ENCODE peak calls at places on chromosomes 7 and 10, in ten cellular contexts. L is adipocyte, E is transverse colon, Y is mucosa of descending colon, J is NCI-H2171 treated with DMSO at 0.1 percent for 48 hours, M is AG10803, F is ELF-1, A is MCF 10A, T is aorta, W is Right ventricle myocardium inferior. Q is an unnamed sample.

GRCh38 chr10:114073787-114074186 is 30.1 kb downstream of the ADRB1 start:
- DNase-seq in L (no peak), E (no peak), Y (no peak), J (no peak), M (no peak), F (no peak), A (no peak), T (no peak), W (no peak), Q (no peak)

GRCh38 chr10:69802424-69803161 is 887 bp downstream of the COL13A1 start:
- DNase-seq in L (peak), E (no peak), Y (peak), J (no peak), M (peak), F (peak), A (peak), T (peak), W (no peak), Q (no peak)

GRCh38 chr10:84825330-84825729 is 496.9 kb downstream of the CCSER2 start:
- DNase-seq in L (peak), E (no peak), Y (no peak), J (peak), M (peak), F (peak), A (peak), T (no peak), W (no peak), Q (peak)

GRCh38 chr10:29740981-29741545 is 106.3 kb upstream of the SVIL start:
- DNase-seq in L (no peak), E (no peak), Y (no peak), J (no peak), M (peak), F (no peak), A (no peak), T (no peak), W (no peak), Q (no peak)

GRCh38 chr10:130982802-130983201 is 328.7 kb downstream of the TCERG1L start:
- DNase-seq in L (no peak), E (no peak), Y (no peak), J (no peak), M (no peak), F (no peak), A (no peak), T (no peak), W (no peak), Q (no peak)

GRCh38 chr10:62302760-62303159 is 34.1 kb upstream of the RTKN2 start:
- DNase-seq in L (no peak), E (no peak), Y (no peak), J (no peak), M (no peak), F (no peak), A (no peak), T (no peak), W (no peak), Q (no peak)

GRCh38 chr10:84551437-84552120 is 223.2 kb downstream of the CCSER2 start:
- DNase-seq in L (no peak), E (no peak), Y (no peak), J (no peak), M (no peak), F (no peak), A (no peak), T (no peak), W (no peak), Q (no peak)

GRCh38 chr7:148058092-148058491 is 532.5 kb upstream of the C7orf33 start:
- DNase-seq in L (no peak), E (no peak), Y (no peak), J (peak), M (no peak), F (no peak), A (no peak), T (no peak), W (no peak), Q (no peak)

GRCh38 chr7:151327659-151328058 is 14.0 kb upstream of the NUB1 start:
- DNase-seq in L (no peak), E (no peak), Y (no peak), J (no peak), M (no peak), F (no peak), A (peak), T (no peak), W (no peak), Q (no peak)

GRCh38 chr7:107785926-107786325 is 17.1 kb downstream of the SLC26A3 start:
- DNase-seq in L (peak), E (peak), Y (no peak), J (no peak), M (no peak), F (no peak), A (no peak), T (no peak), W (no peak), Q (no peak)

GRCh38 chr7:123871998-123872867 is 27.3 kb downstream of the HYAL4 start:
- DNase-seq in L (peak), E (peak), Y (peak), J (peak), M (peak), F (peak), A (peak), T (no peak), W (peak), Q (peak)

GRCh38 chr7:45024126-45024744 is 24.2 kb downstream of the CCM2 start:
- DNase-seq in L (no peak), E (no peak), Y (no peak), J (no peak), M (no peak), F (no peak), A (no peak), T (no peak), W (no peak), Q (no peak)

GRCh38 chr7:106064836-106065559 is 47.1 kb downstream of the SYPL1 start:
- DNase-seq in L (peak), E (peak), Y (peak), J (peak), M (peak), F (peak), A (peak), T (peak), W (peak), Q (peak)

GRCh38 chr7:158257001-158257400 is 330.6 kb downstream of the PTPRN2 start:
- DNase-seq in L (no peak), E (no peak), Y (no peak), J (no peak), M (no peak), F (no peak), A (no peak), T (peak), W (no peak), Q (no peak)

GRCh38 chr10:112835933-112836564 is 114.0 kb upstream of the TCF7L2 start:
- DNase-seq in L (no peak), E (peak), Y (no peak), J (no peak), M (peak), F (no peak), A (no peak), T (no peak), W (peak), Q (no peak)

GRCh38 chr7:136502162-136502561 is 366.3 kb upstream of the CHRM2 start:
- DNase-seq in L (no peak), E (no peak), Y (no peak), J (no peak), M (no peak), F (no peak), A (no peak), T (no peak), W (no peak), Q (no peak)

GRCh38 chr10:285216-285967 is 150.1 kb downstream of the ZMYND11 start:
- DNase-seq in L (no peak), E (no peak), Y (no peak), J (peak), M (no peak), F (no peak), A (peak), T (no peak), W (no peak), Q (no peak)

GRCh38 chr7:66505531-66506451 is 122.9 kb upstream of the KCTD7 start:
- DNase-seq in L (no peak), E (no peak), Y (peak), J (peak), M (no peak), F (peak), A (no peak), T (peak), W (no peak), Q (no peak)

GRCh38 chr7:156475179-156475578 is 165.4 kb upstream of the RNF32 start:
- DNase-seq in L (no peak), E (no peak), Y (no peak), J (no peak), M (no peak), F (no peak), A (no peak), T (no peak), W (no peak), Q (no peak)

GRCh38 chr7:27921081-27921836 is 181.3 kb downstream of the TAX1BP1 start:
- DNase-seq in L (peak), E (peak), Y (no peak), J (peak), M (peak), F (peak), A (peak), T (no peak), W (no peak), Q (peak)

GRCh38 chr7:34061175-34061574 is 155.8 kb downstream of the BMPER start:
- DNase-seq in L (peak), E (no peak), Y (no peak), J (no peak), M (peak), F (no peak), A (peak), T (no peak), W (no peak), Q (no peak)

GRCh38 chr10:9646201-9646600 is 1371.5 kb upstream of the CELF2 start:
- DNase-seq in L (no peak), E (no peak), Y (no peak), J (no peak), M (no peak), F (no peak), A (no peak), T (no peak), W (no peak), Q (no peak)

GRCh38 chr10:94725871-94726270 is 36.6 kb upstream of the CYP2C19 start:
- DNase-seq in L (no peak), E (no peak), Y (no peak), J (no peak), M (no peak), F (no peak), A (peak), T (no peak), W (no peak), Q (no peak)

GRCh38 chr10:43306899-43307298 is 40.0 kb upstream of the RASGEF1A start:
- DNase-seq in L (no peak), E (no peak), Y (no peak), J (no peak), M (no peak), F (no peak), A (no peak), T (no peak), W (no peak), Q (no peak)

GRCh38 chr10:133400624-133401424 is 6.9 kb downstream of the MTG1 start:
- DNase-seq in L (no peak), E (no peak), Y (no peak), J (no peak), M (no peak), F (no peak), A (no peak), T (peak), W (peak), Q (no peak)

GRCh38 chr7:44109991-44110390 is 5.8 kb downstream of the AEBP1 start:
- DNase-seq in L (no peak), E (no peak), Y (peak), J (no peak), M (no peak), F (no peak), A (no peak), T (no peak), W (peak), Q (no peak)

GRCh38 chr7:137337902-137338301 is 5.6 kb downstream of the PTN start:
- DNase-seq in L (no peak), E (no peak), Y (no peak), J (peak), M (no peak), F (peak), A (peak), T (no peak), W (no peak), Q (no peak)

GRCh38 chr7:67902143-67902542 is 905.5 kb downstream of the TYW1 start:
- DNase-seq in L (no peak), E (no peak), Y (no peak), J (no peak), M (no peak), F (no peak), A (no peak), T (no peak), W (no peak), Q (no peak)

GRCh38 chr7:70695804-70696104 is 436.2 kb upstream of the GALNT17 start:
- DNase-seq in L (peak), E (no peak), Y (no peak), J (peak), M (no peak), F (no peak), A (no peak), T (no peak), W (no peak), Q (no peak)

GRCh38 chr7:28516390-28517145 is 104.2 kb downstream of the CREB5 start:
- DNase-seq in L (no peak), E (no peak), Y (peak), J (no peak), M (no peak), F (peak), A (no peak), T (no peak), W (no peak), Q (no peak)

GRCh38 chr10:30387646-30388243 is 38.7 kb upstream of the MTPAP start:
- DNase-seq in L (no peak), E (no peak), Y (no peak), J (no peak), M (peak), F (no peak), A (peak), T (no peak), W (no peak), Q (no peak)